ENCODE peak calls at places on chromosomes 13 and 19, in four cellular contexts. R, D, B and X are unnamed samples.

GRCh38 chr19:14669940-14670339 is 4.7 kb downstream of the ADGRE3 start:
- DNase-seq in R (no peak), D (no peak), B (no peak), X (no peak)

GRCh38 chr19:13029893-13030292 is 34.6 kb downstream of the NFIX start:
- DNase-seq in R (no peak), D (peak; percentile 43), B (no peak), X (no peak)

GRCh38 chr13:73934215-73934623 is 200.0 kb downstream of the KLF12 start:
- DNase-seq in R (no peak), D (no peak), B (no peak), X (no peak)

GRCh38 chr19:29704562-29705558 is 10.2 kb downstream of the C19orf12 start:
- DNase-seq in R (no peak), D (no peak), B (no peak), X (no peak)

GRCh38 chr13:113558461-113558860 is 26.1 kb upstream of the TFDP1 start:
- DNase-seq in R (no peak), D (no peak), B (no peak), X (no peak)

GRCh38 chr13:114034481-114034891 is 60.6 kb upstream of the C13orf46 start:
- DNase-seq in R (no peak), D (no peak), B (no peak), X (no peak)

GRCh38 chr19:2332341-2333026 is 4.0 kb downstream of the SPPL2B start:
- DNase-seq in R (no peak), D (no peak), B (peak; percentile 28), X (no peak)

GRCh38 chr13:30108913-30109237 is 198.5 kb downstream of the KATNAL1 start:
- DNase-seq in R (peak; percentile 87), D (peak; percentile 92), B (no peak), X (no peak)

GRCh38 chr13:77894743-77895142 is 23.9 kb downstream of the EDNRB start:
- DNase-seq in R (no peak), D (no peak), B (no peak), X (no peak)

GRCh38 chr13:92224052-92224821 is 825.8 kb downstream of the GPC5 start:
- DNase-seq in R (peak; percentile 18), D (peak; percentile 71), B (no peak), X (peak; percentile 15)

GRCh38 chr13:66831317-66831716 is 398.8 kb downstream of the PCDH9 start:
- DNase-seq in R (no peak), D (no peak), B (no peak), X (no peak)

GRCh38 chr13:27372896-27373295 is 51.5 kb upstream of the GTF3A start:
- DNase-seq in R (peak; percentile 22), D (no peak), B (no peak), X (no peak)

GRCh38 chr13:41694902-41695301 is 237.6 kb downstream of the RGCC start:
- DNase-seq in R (peak; percentile 23), D (peak; percentile 84), B (no peak), X (peak; percentile 29)

GRCh38 chr13:113267642-113268405 is 29.2 kb upstream of the LAMP1 start:
- DNase-seq in R (no peak), D (no peak), B (no peak), X (no peak)

GRCh38 chr19:13447978-13448377 is 58.3 kb downstream of the CACNA1A start:
- DNase-seq in R (no peak), D (no peak), B (no peak), X (no peak)

GRCh38 chr13:50161052-50161451 is 145.8 kb downstream of the KCNRG start:
- DNase-seq in R (no peak), D (peak; percentile 86), B (no peak), X (peak; percentile 79)

GRCh38 chr13:73168226-73168992 is 109.6 kb downstream of the KLF5 start:
- DNase-seq in R (no peak), D (peak; percentile 26), B (no peak), X (no peak)

GRCh38 chr19:10915511-10916091 is 12.8 kb downstream of the YIPF2 start:
- DNase-seq in R (no peak), D (peak; percentile 92), B (no peak), X (peak; percentile 84)

GRCh38 chr13:24153979-24154378 is 6.5 kb upstream of the SPATA13 start:
- DNase-seq in R (no peak), D (no peak), B (no peak), X (no peak)